ENCODE peak calls at places on chromosomes 7 and 10, in nine cellular contexts. One of them, this sample, is unnamed.

GRCh38 chr10:96252730-96253129 is 18.6 kb downstream of the BLNK start:
- DNase-seq in sigmoid colon: no peak
- DNase-seq in transverse colon: no peak
- DNase-seq in tibial nerve: no peak
- DNase-seq in H1: no peak
- DNase-seq in HepG2: no peak
- DNase-seq in body of pancreas: no peak
- DNase-seq in A549: no peak
- DNase-seq in heart left ventricle: no peak
- DNase-seq in this sample: no peak

GRCh38 chr7:47992446-47992845 is 13.0 kb upstream of the HUS1 start:
- DNase-seq in sigmoid colon: no peak
- DNase-seq in transverse colon: no peak
- DNase-seq in heart left ventricle: no peak
- DNase-seq in tibial nerve: no peak
- DNase-seq in A549: no peak
- DNase-seq in body of pancreas: no peak
- DNase-seq in H1: no peak
- DNase-seq in HepG2: no peak
- DNase-seq in this sample: no peak

GRCh38 chr10:132939957-132940790 is 2.2 kb downstream of the CFAP46 start:
- DNase-seq in tibial nerve: peak; percentile 46
- DNase-seq in transverse colon: peak; percentile 35
- DNase-seq in sigmoid colon: no peak
- DNase-seq in H1: peak; percentile 84
- DNase-seq in body of pancreas: no peak
- DNase-seq in A549: peak; percentile 62
- DNase-seq in HepG2: no peak
- DNase-seq in heart left ventricle: peak; percentile 62
- DNase-seq in this sample: no peak

GRCh38 chr7:121339082-121339481 is 10.3 kb downstream of the WNT16 start:
- DNase-seq in H1: no peak
- DNase-seq in heart left ventricle: no peak
- DNase-seq in tibial nerve: no peak
- DNase-seq in transverse colon: no peak
- DNase-seq in body of pancreas: no peak
- DNase-seq in A549: no peak
- DNase-seq in HepG2: no peak
- DNase-seq in sigmoid colon: no peak
- DNase-seq in this sample: no peak

GRCh38 chr10:529831-530230 is 159.6 kb downstream of the DIP2C start:
- DNase-seq in A549: no peak
- DNase-seq in transverse colon: no peak
- DNase-seq in tibial nerve: no peak
- DNase-seq in H1: no peak
- DNase-seq in sigmoid colon: peak; percentile 61
- DNase-seq in body of pancreas: no peak
- DNase-seq in heart left ventricle: no peak
- DNase-seq in HepG2: no peak
- DNase-seq in this sample: no peak

GRCh38 chr10:88243847-88244730 is 339.0 kb downstream of the RNLS start:
- DNase-seq in transverse colon: peak; percentile 66
- DNase-seq in body of pancreas: peak; percentile 91
- DNase-seq in HepG2: no peak
- DNase-seq in heart left ventricle: peak; percentile 84
- DNase-seq in tibial nerve: no peak
- DNase-seq in H1: no peak
- DNase-seq in A549: no peak
- DNase-seq in sigmoid colon: no peak
- DNase-seq in this sample: no peak

GRCh38 chr7:98056580-98056979 is 50.1 kb upstream of the LMTK2 start:
- DNase-seq in A549: no peak
- DNase-seq in transverse colon: no peak
- DNase-seq in H1: no peak
- DNase-seq in heart left ventricle: no peak
- DNase-seq in tibial nerve: no peak
- DNase-seq in HepG2: no peak
- DNase-seq in body of pancreas: no peak
- DNase-seq in sigmoid colon: no peak
- DNase-seq in this sample: no peak

GRCh38 chr7:124364283-124364682 is 331.4 kb upstream of the TMEM229A start:
- DNase-seq in A549: no peak
- DNase-seq in tibial nerve: no peak
- DNase-seq in sigmoid colon: no peak
- DNase-seq in H1: no peak
- DNase-seq in transverse colon: no peak
- DNase-seq in HepG2: no peak
- DNase-seq in body of pancreas: no peak
- DNase-seq in heart left ventricle: no peak
- DNase-seq in this sample: no peak

GRCh38 chr7:84705079-84705478 is 481.8 kb downstream of the SEMA3D start:
- DNase-seq in transverse colon: no peak
- DNase-seq in HepG2: no peak
- DNase-seq in A549: no peak
- DNase-seq in sigmoid colon: no peak
- DNase-seq in body of pancreas: no peak
- DNase-seq in H1: no peak
- DNase-seq in heart left ventricle: no peak
- DNase-seq in tibial nerve: no peak
- DNase-seq in this sample: no peak

GRCh38 chr7:95897557-95898183 is 125.3 kb downstream of the DYNC1I1 start:
- DNase-seq in heart left ventricle: no peak
- DNase-seq in body of pancreas: no peak
- DNase-seq in H1: no peak
- DNase-seq in sigmoid colon: no peak
- DNase-seq in tibial nerve: no peak
- DNase-seq in A549: no peak
- DNase-seq in HepG2: no peak
- DNase-seq in transverse colon: no peak
- DNase-seq in this sample: no peak

GRCh38 chr7:14219125-14219524 is 229.7 kb upstream of the ETV1 start:
- DNase-seq in HepG2: no peak
- DNase-seq in sigmoid colon: no peak
- DNase-seq in transverse colon: no peak
- DNase-seq in heart left ventricle: no peak
- DNase-seq in tibial nerve: no peak
- DNase-seq in A549: no peak
- DNase-seq in body of pancreas: no peak
- DNase-seq in H1: no peak
- DNase-seq in this sample: no peak

GRCh38 chr7:6444516-6445269 is 3.1 kb downstream of the DAGLB start:
- DNase-seq in A549: no peak
- DNase-seq in HepG2: no peak
- DNase-seq in transverse colon: no peak
- DNase-seq in H1: no peak
- DNase-seq in body of pancreas: no peak
- DNase-seq in tibial nerve: no peak
- DNase-seq in heart left ventricle: no peak
- DNase-seq in sigmoid colon: no peak
- DNase-seq in this sample: no peak

GRCh38 chr7:31092606-31093005 is 40.5 kb downstream of the ADCYAP1R1 start:
- DNase-seq in A549: no peak
- DNase-seq in tibial nerve: no peak
- DNase-seq in H1: no peak
- DNase-seq in sigmoid colon: no peak
- DNase-seq in body of pancreas: no peak
- DNase-seq in heart left ventricle: peak; percentile 18
- DNase-seq in transverse colon: no peak
- DNase-seq in HepG2: no peak
- DNase-seq in this sample: no peak

GRCh38 chr7:80443336-80443735 is 68.5 kb downstream of the GNAT3 start:
- DNase-seq in HepG2: no peak
- DNase-seq in body of pancreas: no peak
- DNase-seq in tibial nerve: no peak
- DNase-seq in transverse colon: no peak
- DNase-seq in A549: no peak
- DNase-seq in H1: no peak
- DNase-seq in heart left ventricle: no peak
- DNase-seq in sigmoid colon: no peak
- DNase-seq in this sample: no peak

GRCh38 chr7:90910136-90910535 is 314.0 kb downstream of the CDK14 start:
- DNase-seq in tibial nerve: no peak
- DNase-seq in sigmoid colon: no peak
- DNase-seq in transverse colon: no peak
- DNase-seq in A549: no peak
- DNase-seq in body of pancreas: no peak
- DNase-seq in H1: no peak
- DNase-seq in heart left ventricle: no peak
- DNase-seq in HepG2: no peak
- DNase-seq in this sample: no peak

GRCh38 chr7:140623995-140624902 is 16.4 kb downstream of the DENND2A start:
- DNase-seq in body of pancreas: peak; percentile 27
- DNase-seq in H1: no peak
- DNase-seq in sigmoid colon: peak; percentile 90
- DNase-seq in transverse colon: no peak
- DNase-seq in tibial nerve: no peak
- DNase-seq in heart left ventricle: no peak
- DNase-seq in A549: no peak
- DNase-seq in HepG2: no peak
- DNase-seq in this sample: no peak

DNA sequence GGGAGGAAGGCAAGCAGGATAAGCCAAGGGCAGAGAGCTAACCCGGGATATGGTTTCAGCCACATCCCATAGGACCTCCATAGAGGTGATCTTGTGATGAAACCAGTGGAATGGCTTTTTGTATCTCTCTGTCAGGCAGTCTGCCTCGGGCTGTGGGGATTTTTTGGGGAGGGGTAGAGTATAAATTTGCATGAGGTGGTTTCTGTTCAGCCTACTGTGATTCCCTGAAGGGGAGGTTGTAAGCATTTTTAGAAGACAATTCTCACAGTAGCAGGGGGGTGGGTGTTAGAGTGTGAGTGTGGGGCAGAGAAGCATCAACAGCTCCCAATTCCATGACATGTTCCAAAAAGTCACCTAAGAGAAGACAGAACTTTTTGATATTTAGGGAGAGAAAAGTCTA is 11.8 kb downstream of the OR9A2 start:
- DNase-seq in sigmoid colon: no peak
- DNase-seq in tibial nerve: no peak
- DNase-seq in A549: no peak
- DNase-seq in H1: no peak
- DNase-seq in transverse colon: no peak
- DNase-seq in body of pancreas: no peak
- DNase-seq in HepG2: no peak
- DNase-seq in heart left ventricle: no peak
- DNase-seq in this sample: no peak
- H3K4me1 ChIP-seq in sigmoid colon: peaks cover 18% of the 10 kb centered on the region
- H3K4me1 ChIP-seq in tibial nerve: no peaks in the 10 kb centered on the region
- H3K4me1 ChIP-seq in A549: peaks cover 13% of the 10 kb centered on the region
- H3K4me1 ChIP-seq in H1: peaks cover 3% of the 10 kb centered on the region
- H3K4me1 ChIP-seq in transverse colon: no peaks in the 10 kb centered on the region
- H3K4me1 ChIP-seq in body of pancreas: no peaks in the 10 kb centered on the region
- H3K4me1 ChIP-seq in HepG2: no peaks in the 10 kb centered on the region
- H3K4me1 ChIP-seq in heart left ventricle: peaks cover 9% of the 10 kb centered on the region
- H3K4me1 ChIP-seq in this sample: peaks cover 33% of the 10 kb centered on the region

DNA sequence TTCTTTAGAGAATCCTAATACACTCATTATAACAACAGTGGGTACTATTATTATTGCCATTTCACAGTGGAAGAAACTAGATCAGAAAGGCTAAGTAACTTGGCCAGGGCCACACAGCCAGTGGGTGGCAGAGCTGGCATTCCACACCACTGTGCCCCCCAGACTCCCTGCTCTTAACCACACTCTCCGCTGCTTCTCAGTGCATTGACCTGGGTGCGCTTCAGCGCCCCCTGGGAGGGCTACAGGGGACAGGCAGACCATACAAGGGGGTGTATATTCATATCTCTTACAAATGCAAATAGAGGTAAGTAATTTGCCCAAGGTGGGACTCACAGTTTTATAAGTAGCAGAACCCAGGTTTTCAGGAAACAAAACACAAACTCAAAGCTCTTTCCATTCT is 77.0 kb upstream of the NMT2 start:
- DNase-seq in heart left ventricle: no peak
- DNase-seq in A549: peak; percentile 34
- DNase-seq in sigmoid colon: no peak
- DNase-seq in tibial nerve: no peak
- DNase-seq in transverse colon: no peak
- DNase-seq in body of pancreas: no peak
- DNase-seq in HepG2: peak; percentile 20
- DNase-seq in H1: peak; percentile 57
- DNase-seq in this sample: no peak
- TF ChIP-seq CTCF in heart left ventricle: no peak
- TF ChIP-seq CTCF in A549: peak; percentile 25
- TF ChIP-seq CTCF in sigmoid colon: no peak
- TF ChIP-seq CTCF in tibial nerve: no peak
- TF ChIP-seq CTCF in transverse colon: no peak
- TF ChIP-seq CTCF in body of pancreas: no peak
- TF ChIP-seq CTCF in HepG2: peak; percentile 65
- TF ChIP-seq CTCF in H1: peak; percentile 58
- TF ChIP-seq CTCF in this sample: no peak

DNA sequence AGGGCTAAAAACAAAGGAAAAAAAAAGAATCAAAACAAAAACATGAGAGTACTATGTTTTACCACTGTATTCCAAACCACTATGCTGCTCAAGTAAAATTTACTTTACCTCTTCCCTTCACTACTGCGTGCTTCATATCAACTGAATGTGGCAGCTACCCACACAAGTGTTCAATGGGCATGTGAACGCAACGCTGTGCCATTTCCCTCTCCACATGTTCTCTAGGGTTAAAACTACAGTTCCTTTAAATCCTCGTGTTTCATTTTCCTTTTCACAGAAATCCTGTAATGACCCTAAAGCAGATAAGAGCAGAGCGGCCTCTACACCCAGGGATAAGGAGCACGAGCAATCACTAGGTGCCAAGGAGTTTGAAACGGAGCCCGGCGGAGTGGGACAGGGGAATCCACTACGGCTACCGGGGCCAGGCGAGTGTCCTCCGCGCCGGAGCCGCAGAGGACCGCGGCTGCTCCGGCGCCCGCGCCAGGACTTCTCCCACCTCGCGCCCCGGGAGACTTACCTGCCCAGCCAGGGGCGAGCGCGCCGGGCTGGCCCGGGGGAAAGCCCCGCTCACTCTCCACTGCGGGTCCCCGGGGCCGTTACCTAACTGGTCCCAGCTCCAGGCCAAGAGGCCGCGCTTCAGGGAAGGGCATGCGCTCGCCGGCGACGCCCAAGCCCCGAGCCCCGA is 810 bp downstream of the NAMPT start:
- DNase-seq in A549: peak; percentile 63
- DNase-seq in H1: no peak
- DNase-seq in HepG2: peak; percentile 8
- DNase-seq in tibial nerve: peak; percentile 42
- DNase-seq in sigmoid colon: peak; percentile 82
- DNase-seq in heart left ventricle: peak; percentile 76
- DNase-seq in body of pancreas: peak; percentile 51
- DNase-seq in transverse colon: peak; percentile 65
- DNase-seq in this sample: no peak
- TF ChIP-seq POLR2A in A549: no peak
- TF ChIP-seq POLR2A in H1: no peak
- TF ChIP-seq POLR2A in HepG2: no peak
- TF ChIP-seq POLR2A in tibial nerve: peak; percentile 13
- TF ChIP-seq POLR2A in sigmoid colon: peak; percentile 37
- TF ChIP-seq POLR2A in heart left ventricle: peak; percentile 15
- TF ChIP-seq POLR2A in body of pancreas: peak; percentile 72
- TF ChIP-seq POLR2A in transverse colon: peak; percentile 70
- TF ChIP-seq POLR2A in this sample: no peak

GRCh38 chr10:4371691-4372295 is 454.2 kb upstream of the AKR1E2 start:
- DNase-seq in A549: no peak
- DNase-seq in heart left ventricle: no peak
- DNase-seq in body of pancreas: no peak
- DNase-seq in H1: no peak
- DNase-seq in HepG2: no peak
- DNase-seq in tibial nerve: no peak
- DNase-seq in sigmoid colon: no peak
- DNase-seq in transverse colon: no peak
- DNase-seq in this sample: no peak
- H3K4me1 ChIP-seq in A549: no peaks in the 10 kb centered on the region
- H3K4me1 ChIP-seq in heart left ventricle: peaks cover 12% of the 10 kb centered on the region
- H3K4me1 ChIP-seq in body of pancreas: no peaks in the 10 kb centered on the region
- H3K4me1 ChIP-seq in H1: no peaks in the 10 kb centered on the region
- H3K4me1 ChIP-seq in HepG2: no peaks in the 10 kb centered on the region
- H3K4me1 ChIP-seq in tibial nerve: no peaks in the 10 kb centered on the region
- H3K4me1 ChIP-seq in sigmoid colon: no peaks in the 10 kb centered on the region
- H3K4me1 ChIP-seq in transverse colon: no peaks in the 10 kb centered on the region
- H3K4me1 ChIP-seq in this sample: no peaks in the 10 kb centered on the region

GRCh38 chr7:46694058-46694457 is 773.0 kb upstream of the IGFBP3 start:
- DNase-seq in A549: no peak
- DNase-seq in transverse colon: no peak
- DNase-seq in H1: no peak
- DNase-seq in body of pancreas: no peak
- DNase-seq in HepG2: no peak
- DNase-seq in sigmoid colon: no peak
- DNase-seq in heart left ventricle: no peak
- DNase-seq in tibial nerve: no peak
- DNase-seq in this sample: no peak
- TF ChIP-seq CTCF in A549: no peak
- TF ChIP-seq CTCF in transverse colon: no peak
- TF ChIP-seq CTCF in H1: no peak
- TF ChIP-seq CTCF in body of pancreas: no peak
- TF ChIP-seq CTCF in HepG2: no peak
- TF ChIP-seq CTCF in sigmoid colon: no peak
- TF ChIP-seq CTCF in heart left ventricle: no peak
- TF ChIP-seq CTCF in tibial nerve: no peak
- TF ChIP-seq CTCF in this sample: no peak

This sample was measured in esophagus squamous epithelium.